ENCODE peak calls at places on chromosomes 12 and 14, in eight cellular contexts. P is cardiac fibroblast; C is T-helper 1 cell; G is LoVo; O is NCI-H2171 treated with DMSO at 0.1 percent for 48 hours; V is activated CD8-positive, alpha-beta memory T cell treated with anti-CD3 and anti-CD28 coated beads for 24 hours; J is A549; M is HFFc6. R is an unnamed sample.

GRCh38 chr12:59036973-59037807 is 116.9 kb upstream of the LRIG3 start:
- DNase-seq in P (peak; percentile 74), C (no peak), G (no peak), O (no peak), V (no peak), J (no peak), M (peak; percentile 9), R (no peak)

GRCh38 chr12:15497621-15498285 is 175.4 kb downstream of the PTPRO start:
- DNase-seq in P (no peak), C (no peak), G (no peak), O (no peak), V (no peak), J (no peak), M (no peak), R (no peak)

GRCh38 chr12:14723763-14724162 is 27.4 kb upstream of the GUCY2C start:
- DNase-seq in P (peak; percentile 78), C (peak; percentile 32), G (peak; percentile 37), O (peak; percentile 31), V (peak; percentile 75), J (peak; percentile 67), M (peak; percentile 59), R (peak; percentile 67)

GRCh38 chr12:57296291-57296690 is 45.3 kb upstream of the STAC3 start:
- DNase-seq in P (no peak), C (no peak), G (no peak), O (no peak), V (no peak), J (no peak), M (no peak), R (no peak)

GRCh38 chr12:99600388-99600787 is 47.2 kb upstream of the GARIN6 start:
- DNase-seq in P (no peak), C (no peak), G (no peak), O (no peak), V (no peak), J (no peak), M (no peak), R (no peak)

GRCh38 chr12:94873368-94874085 is 130.0 kb downstream of the NDUFA12 start:
- DNase-seq in P (no peak), C (no peak), G (peak; percentile 68), O (no peak), V (peak; percentile 63), J (no peak), M (no peak), R (peak; percentile 36)

GRCh38 chr12:79935624-79936040 is 735 bp upstream of the PPP1R12A start:
- DNase-seq in P (no peak), C (no peak), G (no peak), O (peak; percentile 70), V (no peak), J (no peak), M (peak; percentile 16), R (no peak)

GRCh38 chr12:73678335-73678734 is 859.3 kb upstream of the ATXN7L3B start:
- DNase-seq in P (no peak), C (no peak), G (peak; percentile 25), O (no peak), V (no peak), J (no peak), M (no peak), R (no peak)

GRCh38 chr12:47586952-47587669 is 118.7 kb downstream of the RPAP3 start:
- DNase-seq in P (no peak), C (no peak), G (no peak), O (no peak), V (no peak), J (no peak), M (no peak), R (no peak)

GRCh38 chr14:101620821-101621785 is 59.8 kb downstream of the DIO3 start:
- DNase-seq in P (no peak), C (no peak), G (no peak), O (no peak), V (no peak), J (no peak), M (no peak), R (no peak)

R was measured in AG08396.